ENCODE peak calls at places on chromosomes 12 and 14, in four cellular contexts. L is lower lobe of right lung, Y is heart right ventricle, K is tibial nerve. X is an unnamed sample.
A peak's percentile ranks its signal among the peaks of the same experiment; 100 is the strongest.

GRCh38 chr12:43277630-43278267 is 274.3 kb downstream of the ADAMTS20 start:
- DNase-seq in K (no peak), L (no peak), Y (no peak), X (no peak)

GRCh38 chr14:67457782-67458181 is 30.7 kb downstream of the TMEM229B start:
- DNase-seq in Y (peak; percentile 43), L (peak; percentile 57), K (no peak), X (no peak)

GRCh38 chr12:70719672-70720420 is 82.6 kb upstream of the PTPRB start:
- DNase-seq in K (peak; percentile 18), Y (peak; percentile 54), L (peak; percentile 50), X (no peak)

GRCh38 chr14:52735921-52736489 is 6.0 kb downstream of the STYX start:
- DNase-seq in Y (no peak), K (no peak), L (no peak), X (no peak)

GRCh38 chr14:71070169-71070568 is 162.9 kb downstream of the PCNX1 start:
- DNase-seq in K (no peak), Y (no peak), L (no peak), X (no peak)

GRCh38 chr14:36513451-36514277 is 6.4 kb downstream of the NKX2-1 start:
- DNase-seq in K (no peak), Y (no peak), L (peak; percentile 82), X (no peak)

GRCh38 chr12:84911331-84912190 is 1.0 kb downstream of the SLC6A15 start:
- DNase-seq in Y (no peak), K (peak; percentile 30), L (no peak), X (no peak)

GRCh38 chr14:76309572-76310551 is 66.1 kb upstream of the ESRRB start:
- DNase-seq in Y (peak; percentile 65), L (no peak), K (no peak), X (no peak)

GRCh38 chr12:49979061-49979586 is 6.4 kb downstream of the AQP6 start:
- DNase-seq in Y (no peak), K (no peak), L (no peak), X (no peak)

GRCh38 chr12:30358113-30358512 is 337.6 kb downstream of the IPO8 start:
- DNase-seq in K (no peak), L (no peak), Y (no peak), X (no peak)
- H3K9me3 ChIP-seq in K (no peaks in the 10 kb centered on the region), L (no peaks in the 10 kb centered on the region), Y (no peaks in the 10 kb centered on the region), X (no peaks in the 10 kb centered on the region)

GRCh38 chr12:122206111-122206881 is 2.8 kb downstream of the B3GNT4 start:
- DNase-seq in L (no peak), K (no peak), Y (no peak), X (no peak)
- H3K27me3 ChIP-seq in L (peaks cover 36% of the 10 kb centered on the region), K (peaks cover 10% of the 10 kb centered on the region), Y (peaks cover 48% of the 10 kb centered on the region), X (no peaks in the 10 kb centered on the region)

GRCh38 chr14:104939666-104940410 is 15.2 kb downstream of the PLD4 start:
- DNase-seq in Y (no peak), L (peak; percentile 42), K (no peak), X (no peak)

GRCh38 chr14:104937161-104937560 is 12.5 kb downstream of the PLD4 start:
- DNase-seq in L (no peak), Y (no peak), K (no peak), X (no peak)

GRCh38 chr14:104937694-104938365 is 13.2 kb downstream of the PLD4 start:
- DNase-seq in Y (no peak), K (no peak), L (no peak), X (no peak)

GRCh38 chr14:104938960-104939359 is 14.3 kb downstream of the PLD4 start:
- DNase-seq in L (no peak), K (no peak), Y (no peak), X (no peak)

GRCh38 chr14:104938436-104938835 is 13.8 kb downstream of the PLD4 start:
- DNase-seq in L (no peak), Y (no peak), K (no peak), X (no peak)
- H3K27ac ChIP-seq in L (no peak overlapping the region), Y (no peak overlapping the region), K (no peak overlapping the region), X (no peak overlapping the region)

GRCh38 chr14:19920021-19920657 is at the start of gene OR4K5:
- DNase-seq in Y (no peak), L (no peak), K (no peak), X (no peak)
- H3K9me3 ChIP-seq in Y (no peaks in the 10 kb centered on the region), L (no peaks in the 10 kb centered on the region), K (no peaks in the 10 kb centered on the region), X (no peaks in the 10 kb centered on the region)

DNA sequence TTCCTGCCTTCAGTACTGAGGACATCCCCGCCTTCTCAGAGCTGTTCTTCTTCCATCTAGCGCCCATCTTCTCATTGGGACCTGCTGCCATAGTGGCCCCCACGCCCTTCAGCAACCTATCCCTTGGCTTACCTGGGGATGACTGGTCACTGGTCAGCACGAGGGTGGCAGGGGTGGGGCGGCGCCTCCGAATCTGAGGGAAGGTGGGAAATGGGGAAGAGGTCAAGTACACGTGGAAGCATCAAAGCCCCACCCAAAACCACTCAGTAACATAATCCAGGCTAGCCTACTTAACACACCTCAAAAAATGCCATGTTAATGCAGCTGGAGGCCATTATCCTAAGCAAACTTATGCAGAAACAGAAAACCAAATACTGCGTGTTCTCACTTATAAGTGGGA is 4.3 kb downstream of the PPP1R1A start:
- DNase-seq in L (no peak), Y (no peak), K (no peak), X (no peak)
- H3K27me3 ChIP-seq in L (peaks cover 32% of the 10 kb centered on the region), Y (peaks cover 43% of the 10 kb centered on the region), K (no peaks in the 10 kb centered on the region), X (peaks cover 16% of the 10 kb centered on the region)

GRCh38 chr14:50924236-50924635 is 20.0 kb downstream of the PYGL start:
- DNase-seq in Y (no peak), L (no peak), K (no peak), X (no peak)
- H3K27ac ChIP-seq in Y (no peak overlapping the region), L (no peak overlapping the region), K (no peak overlapping the region), X (no peak overlapping the region)

DNA sequence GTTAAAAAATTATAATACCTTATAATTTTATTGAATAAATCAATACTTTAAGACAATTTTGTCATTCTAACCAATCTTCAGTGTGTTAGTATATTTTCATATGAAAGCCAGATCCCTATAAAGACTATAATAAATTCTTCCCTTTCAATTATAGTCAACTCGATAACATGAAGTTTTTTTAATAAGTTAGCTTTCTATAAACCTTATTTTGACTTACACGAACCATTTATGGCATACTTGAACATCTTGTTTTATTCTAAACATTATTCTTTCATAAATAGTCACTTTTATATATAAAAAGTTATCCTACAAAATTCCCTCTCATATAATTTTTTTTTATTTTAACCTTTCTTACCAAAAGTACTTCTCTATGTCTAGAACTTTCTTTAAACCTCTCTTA is 1002.3 kb downstream of the TMEM121 start:
- DNase-seq in K (no peak), L (no peak), Y (no peak), X (no peak)
- H3K9me3 ChIP-seq in K (no peaks in the 10 kb centered on the region), L (no peaks in the 10 kb centered on the region), Y (peaks cover 12% of the 10 kb centered on the region), X (no peaks in the 10 kb centered on the region)

GRCh38 chr14:106187176-106187670 is 660.8 kb downstream of the TMEM121 start:
- DNase-seq in Y (no peak), L (no peak), K (no peak), X (no peak)
- H3K27me3 ChIP-seq in Y (peaks cover 7% of the 10 kb centered on the region), L (no peaks in the 10 kb centered on the region), K (no peaks in the 10 kb centered on the region), X (no peaks in the 10 kb centered on the region)

X was measured in effector memory CD4-positive, alpha-beta T cell.